ENCODE peak calls at places on chromosomes 1 and 21, in eight cellular contexts. U is HCT116, I is tibial nerve, X is MM.1S, L is hepatocyte, B is right lobe of liver, M is pancreas, V is SK-N-SH. R is an unnamed sample. For H3K4me1, the result is how much of the 10 kb centered on the place peaks cover.

GRCh38 chr1:198155253-198155652 is 1.5 kb upstream of the NEK7 start:
- DNase-seq in V (no peak), M (no peak), X (no peak), U (peak), I (no peak), B (no peak), L (no peak), R (peak)

GRCh38 chr1:185632659-185633428 is 101.3 kb upstream of the HMCN1 start:
- DNase-seq in M (no peak), U (no peak), L (no peak), B (no peak), V (no peak), I (no peak), X (no peak), R (peak)

GRCh38 chr1:226638001-226638601 is 89.5 kb downstream of the STUM start:
- DNase-seq in V (no peak), X (no peak), I (no peak), B (no peak), L (no peak), U (no peak), M (no peak), R (no peak)

GRCh38 chr1:44293761-44294315 is 61.2 kb downstream of the ERI3 start:
- DNase-seq in X (no peak), L (no peak), V (peak), B (peak), M (peak), U (no peak), I (no peak), R (no peak)

GRCh38 chr1:223364685-223365382 is 858 bp upstream of the SUSD4 start:
- DNase-seq in M (peak), V (no peak), B (no peak), I (no peak), U (no peak), X (peak), L (no peak), R (no peak)

GRCh38 chr1:37473431-37474050 is 839 bp upstream of the ZC3H12A start:
- DNase-seq in X (no peak), M (peak), V (peak), L (peak), U (no peak), I (no peak), B (no peak), R (peak)

GRCh38 chr1:60488857-60489256 is 415.3 kb upstream of the C1orf87 start:
- DNase-seq in X (no peak), M (no peak), I (no peak), V (no peak), L (no peak), B (no peak), U (no peak), R (no peak)

GRCh38 chr1:77081834-77082233 is 137.4 kb downstream of the PIGK start:
- DNase-seq in L (no peak), I (no peak), V (no peak), X (no peak), M (no peak), B (no peak), U (no peak), R (no peak)

GRCh38 chr1:232594018-232594502 is 35.9 kb downstream of the SIPA1L2 start:
- DNase-seq in U (no peak), B (no peak), L (peak), I (no peak), X (no peak), V (no peak), M (no peak), R (peak)

GRCh38 chr1:234912541-234913312 is 215.9 kb downstream of the TOMM20 start:
- DNase-seq in V (no peak), X (no peak), M (no peak), I (no peak), B (no peak), L (no peak), U (no peak), R (no peak)

GRCh38 chr1:161008857-161009554 is 11.9 kb downstream of the F11R start:
- DNase-seq in L (no peak), V (no peak), M (no peak), I (no peak), X (peak), U (no peak), B (no peak), R (peak)

GRCh38 chr1:27331922-27332321 is 9.9 kb upstream of the SYTL1 start:
- DNase-seq in X (no peak), V (no peak), U (no peak), I (no peak), L (no peak), M (no peak), B (no peak), R (no peak)

GRCh38 chr1:201850053-201850397 is 21.1 kb downstream of the IPO9 start:
- DNase-seq in I (no peak), U (no peak), V (no peak), M (no peak), B (no peak), L (no peak), X (no peak), R (peak)

GRCh38 chr1:180228648-180229482 is 1.2 kb upstream of the LHX4 start:
- DNase-seq in U (no peak), L (no peak), X (no peak), B (no peak), M (no peak), I (no peak), V (peak), R (peak)

GRCh38 chr21:24375201-24375600 is 1232.1 kb downstream of the MRPL39 start:
- DNase-seq in B (no peak), L (no peak), U (no peak), X (peak), V (no peak), I (no peak), M (no peak), R (no peak)

GRCh38 chr1:7281821-7282220 is 489.3 kb upstream of the VAMP3 start:
- DNase-seq in V (no peak), X (no peak), M (no peak), L (no peak), I (no peak), B (no peak), U (no peak), R (peak)

GRCh38 chr1:145983959-145984830 is 12.2 kb downstream of the TXNIP start:
- DNase-seq in X (peak), V (no peak), I (no peak), M (no peak), U (no peak), L (no peak), B (no peak), R (peak)

GRCh38 chr1:6245869-6246496 is 2.0 kb downstream of the HES3 start:
- DNase-seq in L (peak), V (peak), U (no peak), X (no peak), M (no peak), I (no peak), B (no peak), R (peak)

GRCh38 chr1:76682152-76682551 is 185.1 kb upstream of the ST6GALNAC5 start:
- DNase-seq in M (no peak), B (no peak), X (no peak), U (no peak), I (no peak), L (no peak), V (no peak), R (no peak)

GRCh38 chr1:185813401-185813979 is 79.3 kb downstream of the HMCN1 start:
- DNase-seq in U (peak), L (peak), X (peak), B (no peak), V (peak), I (no peak), M (no peak), R (peak)

GRCh38 chr1:52741259-52741658 is 15.0 kb downstream of the ZYG11B start:
- DNase-seq in L (no peak), M (no peak), B (no peak), I (no peak), X (peak), U (no peak), V (no peak), R (no peak)

GRCh38 chr1:117284408-117285215 is 73.9 kb upstream of the VTCN1 start:
- DNase-seq in B (no peak), U (peak), I (no peak), L (peak), V (peak), X (peak), M (no peak), R (peak)

GRCh38 chr1:236893626-236894545 is 98.8 kb downstream of the MTR start:
- DNase-seq in V (peak), I (no peak), B (peak), X (no peak), U (no peak), M (no peak), L (no peak), R (peak)

GRCh38 chr1:187275346-187275745 is 446.6 kb downstream of the PLA2G4A start:
- DNase-seq in M (no peak), I (no peak), X (no peak), L (no peak), V (no peak), U (no peak), B (no peak), R (no peak)

GRCh38 chr1:199719156-199719842 is 308.2 kb upstream of the NR5A2 start:
- DNase-seq in L (no peak), X (no peak), B (no peak), M (no peak), U (no peak), V (no peak), I (no peak), R (no peak)

GRCh38 chr1:227729144-227729880 is 5.8 kb downstream of the JMJD4 start:
- DNase-seq in U (no peak), X (peak), M (no peak), V (peak), I (no peak), L (no peak), B (no peak), R (no peak)

GRCh38 chr21:28750565-28750964 is 242.1 kb downstream of the LTN1 start:
- DNase-seq in V (no peak), X (no peak), U (no peak), M (no peak), L (no peak), I (no peak), B (no peak), R (no peak)
- H3K4me1 ChIP-seq in V (under half), X (under half), U (under half), M (under half), L (under half), I (under half), B (under half), R (under half)

DNA sequence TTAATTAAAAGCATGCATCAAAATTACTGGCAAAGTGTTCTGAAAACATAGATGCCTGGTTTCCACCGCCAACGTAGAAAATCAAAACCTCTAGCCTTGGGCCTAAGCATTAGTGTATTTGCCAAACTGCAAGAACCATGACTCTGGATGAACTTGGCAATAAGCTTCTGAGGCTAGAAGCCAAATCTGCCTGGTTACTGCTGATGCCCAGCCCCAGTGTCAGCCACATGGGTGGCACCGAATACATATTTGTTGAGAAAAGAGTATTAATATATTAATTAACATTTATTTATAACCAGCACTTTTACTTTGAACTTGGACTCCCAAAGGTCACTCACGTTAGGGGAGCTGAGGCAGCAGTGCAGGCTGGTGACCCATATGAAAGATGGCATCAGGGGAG is 140.6 kb upstream of the HMGB4 start:
- DNase-seq in L (no peak), M (no peak), I (no peak), U (no peak), B (no peak), V (no peak), X (no peak), R (no peak)
- H3K4me1 ChIP-seq in L (under half), M (under half), I (under half), U (under half), B (under half), V (under half), X (under half), R (under half)

DNA sequence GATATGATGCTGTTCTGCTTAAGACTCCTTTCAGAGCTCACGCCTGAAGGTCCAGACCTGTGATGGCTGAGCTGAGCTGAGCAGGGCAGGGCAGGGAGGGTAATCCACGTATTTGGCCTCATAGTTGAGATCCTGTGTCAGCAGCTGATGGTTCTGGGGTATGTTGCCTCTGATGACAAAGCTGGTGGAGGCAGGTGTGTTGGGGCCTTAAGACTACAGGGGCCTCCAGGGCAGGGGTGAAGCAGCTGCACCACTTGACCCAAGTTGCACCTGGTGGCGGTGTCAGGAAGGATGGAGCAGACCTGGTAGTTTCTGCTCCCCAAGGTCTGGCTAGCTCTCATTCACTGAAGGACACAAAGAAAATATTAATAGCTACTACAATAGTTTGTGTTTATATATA is 57.0 kb downstream of the FCRL5 start:
- DNase-seq in L (no peak), B (no peak), X (peak), V (no peak), U (no peak), M (no peak), I (no peak), R (no peak)
- H3K4me1 ChIP-seq in L (under half), B (under half), X (under half), V (under half), U (under half), M (under half), I (under half), R (under half)

GRCh38 chr1:39396671-39397070 is 94.8 kb upstream of the BMP8A start:
- DNase-seq in L (no peak), B (no peak), I (no peak), V (no peak), X (no peak), M (no peak), U (no peak), R (no peak)
- H3K4me1 ChIP-seq in L (under half), B (under half), I (under half), V (under half), X (half or more), M (half or more), U (half or more), R (half or more)

GRCh38 chr1:42431514-42431913 is 24.3 kb downstream of the ZMYND12 start:
- DNase-seq in B (no peak), X (no peak), M (no peak), U (no peak), L (peak), V (no peak), I (no peak), R (no peak)

GRCh38 chr1:42427240-42427639 is 28.6 kb downstream of the ZMYND12 start:
- DNase-seq in L (no peak), B (no peak), M (no peak), X (no peak), I (no peak), V (no peak), U (no peak), R (no peak)

GRCh38 chr1:42430751-42431150 is 25.1 kb downstream of the ZMYND12 start:
- DNase-seq in V (no peak), X (no peak), B (no peak), L (no peak), U (no peak), M (no peak), I (no peak), R (no peak)

GRCh38 chr1:42430286-42430685 is 25.5 kb downstream of the ZMYND12 start:
- DNase-seq in U (no peak), B (no peak), X (no peak), L (no peak), M (no peak), I (no peak), V (no peak), R (peak)

GRCh38 chr1:42429623-42430022 is 26.2 kb downstream of the ZMYND12 start:
- DNase-seq in M (no peak), B (no peak), X (no peak), I (no peak), V (no peak), L (no peak), U (no peak), R (peak)
- H3K4me1 ChIP-seq in M (under half), B (under half), X (under half), I (under half), V (under half), L (under half), U (under half), R (under half)